ENCODE peak calls at places on chromosomes 7 and 10, in five cellular contexts. T is stomach, H is right lobe of liver, S is endothelial cell of umbilical vein, O is suprapubic skin. Y is an unnamed sample.

GRCh38 chr7:47441796-47442744 is 139.8 kb downstream of the TNS3 start:
- DNase-seq in H (no peak), S (no peak), O (no peak), T (no peak), Y (no peak)

GRCh38 chr10:18238875-18239485 is 98.8 kb downstream of the CACNB2 start:
- DNase-seq in H (no peak), S (peak; percentile 26), O (no peak), T (no peak), Y (no peak)

GRCh38 chr10:83880252-83880791 is 259.0 kb upstream of the GHITM start:
- DNase-seq in T (no peak), H (no peak), S (peak; percentile 21), O (no peak), Y (no peak)

GRCh38 chr10:128047337-128047736 is 78.9 kb downstream of the MKI67 start:
- DNase-seq in S (peak; percentile 80), H (peak; percentile 74), T (peak; percentile 90), O (peak; percentile 85), Y (no peak)

GRCh38 chr7:94325121-94325475 is 69.6 kb upstream of the COL1A2 start:
- DNase-seq in S (no peak), T (no peak), O (no peak), H (no peak), Y (no peak)

GRCh38 chr10:37732685-37733084 is 124.7 kb downstream of the ZNF248 start:
- DNase-seq in S (no peak), H (no peak), T (no peak), O (no peak), Y (no peak)

GRCh38 chr7:86904949-86905834 is 154.3 kb downstream of the ELAPOR2 start:
- DNase-seq in O (no peak), T (no peak), S (peak; percentile 31), H (no peak), Y (no peak)

GRCh38 chr10:110162749-110163148 is 44.7 kb upstream of the MXI1 start:
- DNase-seq in H (no peak), S (no peak), O (no peak), T (no peak), Y (no peak)

GRCh38 chr10:97321032-97321806 is 2.1 kb downstream of the FRAT1 start:
- DNase-seq in T (no peak), O (peak; percentile 70), S (peak; percentile 26), H (peak; percentile 54), Y (no peak)

GRCh38 chr7:22356010-22356854 is 722 bp downstream of the RAPGEF5 start:
- DNase-seq in T (peak; percentile 28), S (peak; percentile 15), H (no peak), O (no peak), Y (no peak)

GRCh38 chr10:91924212-91925021 is 847 bp downstream of the BTAF1 start:
- DNase-seq in O (no peak), S (peak; percentile 61), T (no peak), H (no peak), Y (no peak)

GRCh38 chr10:85620807-85621206 is 745.8 kb downstream of the GRID1 start:
- DNase-seq in O (no peak), S (no peak), H (no peak), T (no peak), Y (no peak)

GRCh38 chr7:116259821-116260440 is 49.6 kb downstream of the TES start:
- DNase-seq in H (no peak), S (peak; percentile 36), T (no peak), O (no peak), Y (no peak)

GRCh38 chr7:7707756-7708310 is 10.6 kb downstream of the RPA3 start:
- DNase-seq in S (peak; percentile 3), T (no peak), O (no peak), H (no peak), Y (no peak)

GRCh38 chr7:74002474-74003017 is 25.4 kb upstream of the ELN start:
- DNase-seq in H (no peak), O (no peak), S (peak; percentile 80), T (peak; percentile 63), Y (peak; percentile 93)

GRCh38 chr10:33134011-33134751 is 176.2 kb upstream of the ITGB1 start:
- DNase-seq in S (peak; percentile 90), T (no peak), H (peak; percentile 45), O (no peak), Y (no peak)

GRCh38 chr7:95436407-95436806 is 1.6 kb upstream of the PON2 start:
- DNase-seq in H (no peak), O (no peak), T (no peak), S (no peak), Y (no peak)
- TF ChIP-seq POLR2A in H (no peak), O (no peak), T (no peak), S (no peak), Y (no peak)

GRCh38 chr7:38905026-38905759 is 3.8 kb downstream of the VPS41 start:
- DNase-seq in S (no peak), T (no peak), H (no peak), O (no peak), Y (no peak)

GRCh38 chr7:38907066-38907465 is 1.9 kb downstream of the VPS41 start:
- DNase-seq in S (no peak), O (no peak), T (no peak), H (no peak), Y (no peak)

GRCh38 chr7:38903057-38903456 is 5.9 kb downstream of the VPS41 start:
- DNase-seq in O (no peak), T (no peak), H (no peak), S (no peak), Y (no peak)

GRCh38 chr7:38909870-38910269 is 879 bp upstream of the VPS41 start:
- DNase-seq in H (no peak), S (no peak), T (no peak), O (no peak), Y (no peak)

GRCh38 chr7:38908759-38909335 is at the start of gene VPS41:
- DNase-seq in T (peak; percentile 86), H (peak; percentile 86), S (peak; percentile 75), O (peak; percentile 79), Y (peak; percentile 92)
- TF ChIP-seq POLR2A in T (no peak), H (no peak), S (peak; percentile 41), O (no peak), Y (peak; percentile 36)

GRCh38 chr7:45591101-45591906 is 17.1 kb downstream of the ADCY1 start:
- DNase-seq in S (no peak), H (no peak), O (no peak), T (peak; percentile 17), Y (no peak)
- TF ChIP-seq POLR2A in S (no peak), H (no peak), O (no peak), T (no peak), Y (no peak)

DNA sequence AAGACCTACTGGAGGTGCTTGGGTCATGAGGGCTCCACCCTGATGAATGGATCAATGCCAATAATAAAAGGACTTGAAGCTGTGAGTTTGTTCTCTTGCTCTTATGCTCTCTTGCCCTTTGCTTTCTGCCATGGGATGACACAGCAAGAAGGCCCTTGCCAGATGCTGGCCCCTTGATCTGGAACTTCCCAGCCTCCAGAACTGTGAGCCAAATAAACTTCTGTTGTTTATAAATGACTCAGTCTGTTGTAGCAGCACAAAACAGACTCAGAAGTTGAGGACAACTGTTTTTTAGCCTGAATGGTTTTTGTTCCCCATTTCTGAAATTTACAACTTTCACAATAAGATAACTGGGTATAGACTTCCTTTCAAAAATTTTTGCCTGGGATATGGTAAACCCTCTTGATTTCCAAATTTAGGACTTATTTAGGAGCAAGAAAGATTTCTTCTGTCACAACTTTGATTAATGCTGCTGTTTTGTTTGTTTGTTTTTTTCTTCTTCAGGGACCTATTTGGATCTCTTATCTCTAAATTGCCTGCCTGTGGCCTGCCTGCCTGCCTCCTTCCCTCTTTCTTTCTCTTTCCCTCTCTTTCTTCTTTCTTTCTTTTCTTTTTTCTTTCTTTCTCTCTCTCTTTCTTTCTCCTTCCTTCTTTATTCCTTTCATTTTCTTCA is 12.1 kb downstream of the ENTPD1 start:
- DNase-seq in T (no peak), O (no peak), H (no peak), S (peak; percentile 70), Y (no peak)
- TF ChIP-seq POLR2A in T (no peak), O (no peak), H (no peak), S (no peak), Y (no peak)